ENCODE peak calls at places on chromosomes 11 and 22, in nine cellular contexts. T is AG09309; S is AG08395; E is fibroblast of the aortic adventitia; F is CD4-positive, alpha-beta T cell; Z is ACHN; J is pulmonary artery endothelial cell; L is RWPE2; A is SW 1271. O is an unnamed sample.
A peak's percentile ranks its signal among the peaks of the same experiment; 100 is the strongest.

GRCh38 chr11:116835042-116835772 is 2.2 kb downstream of the APOA1 start:
- DNase-seq in L (no peak), T (no peak), E (no peak), F (no peak), Z (no peak), S (no peak), J (no peak), A (no peak), O (no peak)

GRCh38 chr11:9957072-9957471 is 293.2 kb downstream of the SWAP70 start:
- DNase-seq in S (no peak), F (no peak), Z (no peak), T (no peak), L (no peak), A (no peak), J (no peak), E (no peak), O (no peak)

GRCh38 chr22:35555351-35555915 is 14.8 kb downstream of the RASD2 start:
- DNase-seq in A (no peak), S (peak; percentile 65), T (no peak), F (no peak), Z (no peak), L (no peak), E (no peak), J (no peak), O (no peak)

GRCh38 chr11:67604815-67605214 is 1.9 kb upstream of the NDUFV1 start:
- DNase-seq in E (no peak), Z (no peak), S (no peak), J (no peak), F (no peak), A (no peak), L (no peak), T (no peak), O (no peak)

GRCh38 chr22:39130152-39130704 is 22.3 kb downstream of the CBX7 start:
- DNase-seq in T (no peak), Z (no peak), E (no peak), L (no peak), J (no peak), S (no peak), A (no peak), F (no peak), O (no peak)

GRCh38 chr22:26463688-26464087 is 19.9 kb downstream of the HPS4 start:
- DNase-seq in E (no peak), T (no peak), A (no peak), J (no peak), L (no peak), S (no peak), F (no peak), Z (no peak), O (no peak)

GRCh38 chr11:67372232-67372992 is 986 bp downstream of the CLCF1 start:
- DNase-seq in L (no peak), A (no peak), S (peak; percentile 26), J (no peak), Z (peak; percentile 31), F (no peak), E (no peak), T (no peak), O (no peak)

GRCh38 chr11:11458523-11458922 is 105.5 kb upstream of the CSNK2A3 start:
- DNase-seq in Z (no peak), E (no peak), T (no peak), F (no peak), J (no peak), L (no peak), S (no peak), A (no peak), O (no peak)

GRCh38 chr11:63915961-63916836 is 765 bp downstream of the RCOR2 start:
- DNase-seq in Z (peak; percentile 31), L (no peak), A (no peak), F (no peak), S (peak; percentile 63), T (no peak), J (no peak), E (peak; percentile 16), O (peak; percentile 31)

GRCh38 chr22:34111210-34111824 is 191.0 kb upstream of the LARGE1 start:
- DNase-seq in S (peak; percentile 50), E (peak; percentile 6), F (no peak), L (no peak), A (no peak), T (no peak), Z (peak; percentile 20), J (no peak), O (peak; percentile 5)

GRCh38 chr11:120285256-120285655 is 39.8 kb upstream of the TLCD5 start:
- DNase-seq in Z (no peak), S (peak; percentile 42), J (no peak), T (peak; percentile 7), F (no peak), L (no peak), E (no peak), A (no peak), O (no peak)

GRCh38 chr11:86940122-86940777 is 14.9 kb downstream of the FZD4 start:
- DNase-seq in L (no peak), E (peak; percentile 94), J (no peak), A (no peak), S (no peak), F (no peak), T (no peak), Z (no peak), O (no peak)

GRCh38 chr11:23869673-23870072 is 627.2 kb upstream of the LUZP2 start:
- DNase-seq in E (no peak), Z (no peak), A (no peak), S (no peak), L (no peak), T (no peak), J (no peak), F (no peak), O (no peak)